ENCODE peak calls at places on chromosomes 12 and 14, in four cellular contexts. N, J, W and P are unnamed samples.

GRCh38 chr14:91159906-91160305 is 46.0 kb downstream of the DGLUCY start:
- DNase-seq in J (no peak), N (no peak), W (no peak), P (no peak)

GRCh38 chr12:93134175-93134574 is 205.1 kb upstream of the EEA1 start:
- DNase-seq in N (no peak), J (no peak), W (no peak), P (no peak)

GRCh38 chr14:102968306-102968705 is 45.8 kb downstream of the AMN start:
- DNase-seq in W (no peak), J (no peak), N (no peak), P (no peak)

GRCh38 chr12:125024949-125025563 is 31.6 kb downstream of the BRI3BP start:
- DNase-seq in W (no peak), J (no peak), N (no peak), P (no peak)

GRCh38 chr14:105857816-105858675 is 331.7 kb downstream of the TMEM121 start:
- DNase-seq in N (no peak), W (no peak), J (no peak), P (no peak)

GRCh38 chr12:127984386-127985055 is 282.4 kb upstream of the TMEM132C start:
- DNase-seq in N (no peak), W (no peak), J (no peak), P (no peak)

GRCh38 chr12:8011331-8011730 is 21.2 kb upstream of the FOXJ2 start:
- DNase-seq in J (no peak), N (no peak), W (no peak), P (no peak)

GRCh38 chr12:132201391-132202120 is 57.3 kb downstream of the NOC4L start:
- DNase-seq in J (no peak), W (no peak), N (no peak), P (no peak)

GRCh38 chr14:76305474-76305826 is 70.5 kb upstream of the ESRRB start:
- DNase-seq in N (no peak), W (no peak), J (no peak), P (no peak)

GRCh38 chr12:86727151-86727550 is 471.0 kb upstream of the MGAT4C start:
- DNase-seq in W (peak; percentile 93), N (no peak), J (no peak), P (no peak)

GRCh38 chr14:72714094-72714493 is 179.8 kb downstream of the DPF3 start:
- DNase-seq in W (no peak), J (no peak), N (no peak), P (peak; percentile 44)

GRCh38 chr14:102822311-102822863 is 45.1 kb downstream of the TRAF3 start:
- DNase-seq in W (no peak), N (no peak), J (no peak), P (no peak)

GRCh38 chr12:6884539-6884938 is 11.4 kb upstream of the SPSB2 start:
- DNase-seq in W (no peak), N (no peak), J (no peak), P (no peak)
- TF ChIP-seq CTCF in W (no peak), N (no peak), J (no peak), P (no peak)

DNA sequence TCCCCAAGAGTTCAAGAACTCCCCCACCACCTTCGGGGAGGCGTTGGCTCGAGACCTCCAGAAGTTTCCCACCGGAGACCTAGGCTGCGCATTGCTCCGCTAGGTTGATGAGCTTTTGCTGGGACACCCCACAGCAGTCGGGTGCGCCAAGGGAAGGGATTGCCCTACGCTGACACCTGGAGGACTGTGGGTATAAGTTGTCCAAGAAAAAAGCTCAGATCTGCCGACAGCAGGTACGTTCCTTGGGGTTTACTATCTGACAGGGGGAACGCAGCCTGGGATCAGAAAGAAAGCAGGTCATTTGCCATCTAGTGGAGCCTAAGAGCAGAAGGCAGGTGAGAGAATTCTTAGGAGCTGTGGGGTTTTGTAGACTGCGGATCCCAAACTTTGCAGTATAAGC is 98.8 kb downstream of the FRMD6 start:
- DNase-seq in J (no peak), W (no peak), N (no peak), P (no peak)
- TF ChIP-seq CTCF in J (no peak), W (no peak), N (no peak), P (no peak)

DNA sequence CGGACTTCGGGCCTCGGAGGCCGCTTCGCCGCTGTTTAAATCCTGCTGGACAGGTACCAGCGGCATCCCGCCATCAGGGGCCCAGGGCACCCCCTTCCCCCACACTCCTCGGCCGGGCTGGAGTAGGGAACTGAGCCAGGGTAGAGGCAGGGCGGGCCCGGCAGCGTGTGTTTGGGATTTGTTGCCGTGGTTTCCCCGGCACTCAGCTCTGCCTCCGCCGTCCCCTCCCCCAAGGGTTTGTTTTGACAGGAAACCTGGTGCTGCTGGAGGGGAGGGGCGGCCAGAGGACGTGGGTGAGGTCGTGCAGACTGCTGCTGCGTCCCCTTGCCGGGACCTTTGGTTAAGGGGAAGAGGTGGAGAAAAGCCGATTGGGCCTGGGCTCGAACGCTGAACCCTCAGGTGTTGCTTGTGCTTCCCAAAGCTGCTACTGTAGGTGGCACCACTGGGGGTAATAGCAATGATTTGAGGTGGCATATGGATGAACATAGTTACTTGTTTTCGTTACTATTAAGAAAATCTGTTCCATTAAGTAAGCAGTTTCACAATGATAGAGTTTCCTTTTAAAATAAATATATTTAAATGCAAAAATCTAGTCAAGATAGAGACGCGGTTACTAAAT is 778 bp downstream of the TCP11L2 start:
- DNase-seq in W (peak; percentile 80), J (peak; percentile 87), N (no peak), P (peak; percentile 78)
- TF ChIP-seq CTCF in W (no peak), J (no peak), N (no peak), P (no peak)

DNA sequence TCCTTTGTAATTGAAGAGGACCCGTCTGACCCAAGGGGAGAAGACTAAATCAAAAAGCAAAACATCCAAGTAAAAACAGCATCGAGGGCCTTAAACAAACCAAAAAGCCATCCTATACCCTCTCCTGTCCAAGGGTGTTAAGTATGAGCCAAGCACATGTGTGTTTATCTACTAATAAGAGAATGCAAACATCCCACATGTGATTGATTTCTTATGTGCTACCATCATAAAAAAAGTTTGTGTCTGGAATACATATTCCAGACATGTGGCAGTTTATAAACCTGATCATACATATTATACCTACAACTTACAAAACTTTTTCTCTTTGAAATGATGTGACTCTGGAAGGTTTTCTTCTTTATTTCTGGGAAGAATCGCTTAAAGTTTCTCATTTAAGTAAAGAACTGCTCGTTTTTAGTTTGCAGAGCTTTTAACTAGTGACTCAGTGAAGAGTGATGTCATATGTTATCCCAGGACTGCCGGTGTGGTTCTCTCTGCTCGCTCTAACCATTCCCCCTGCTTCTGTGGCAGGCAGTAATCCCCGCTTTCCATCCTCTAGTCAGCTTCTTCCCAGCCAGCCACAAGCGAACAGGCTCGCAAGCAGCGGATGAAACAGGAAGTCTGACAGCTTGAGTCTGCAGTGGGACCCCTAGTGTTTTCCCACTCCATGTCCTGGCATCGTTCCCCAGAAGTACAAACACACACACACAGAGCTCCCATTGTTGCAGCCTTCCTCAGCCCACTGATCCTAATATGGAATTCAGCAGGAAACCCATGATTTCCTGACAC is 431 bp upstream of the RHOJ start:
- DNase-seq in J (peak; percentile 79), W (peak; percentile 99), N (peak; percentile 71), P (no peak)
- TF ChIP-seq CTCF in J (no peak), W (peak; percentile 44), N (peak; percentile 34), P (no peak)

DNA sequence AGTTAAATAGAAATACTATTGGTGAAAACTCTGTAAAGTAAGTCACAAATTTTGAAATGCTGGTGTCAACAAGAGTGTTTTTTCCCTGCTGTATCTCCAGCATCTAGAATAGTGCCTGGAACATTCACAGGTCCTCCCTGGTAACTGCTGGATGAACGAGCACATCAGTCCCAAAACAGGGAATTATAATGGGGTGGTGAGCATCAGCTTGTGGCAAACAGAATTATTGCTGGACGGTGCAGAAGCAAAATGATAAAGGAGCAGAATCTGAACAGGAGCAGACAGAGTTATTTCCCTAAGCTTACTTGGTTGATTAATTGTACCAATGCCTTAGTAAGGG is 129.9 kb downstream of the GRIP1 start:
- DNase-seq in J (no peak), N (no peak), W (no peak), P (no peak)
- TF ChIP-seq CTCF in J (no peak), N (no peak), W (no peak), P (no peak)

GRCh38 chr12:29427964-29428363 is 47.0 kb upstream of the ERGIC2 start:
- DNase-seq in J (no peak), W (no peak), N (no peak), P (no peak)
- TF ChIP-seq CTCF in J (no peak), W (no peak), N (peak; percentile 12), P (no peak)